ENCODE peak calls at places on chromosomes 7 and 10, in four cellular contexts. I, K, G and Z are unnamed samples.

GRCh38 chr10:43064331-43065075 is 12.4 kb upstream of the RET start:
- DNase-seq in K (peak), I (peak), G (no peak), Z (no peak)

GRCh38 chr10:194281-194680 is 59.0 kb downstream of the ZMYND11 start:
- DNase-seq in I (no peak), G (no peak), K (no peak), Z (no peak)

GRCh38 chr7:64174941-64175340 is 32.1 kb upstream of the ZNF735 start:
- DNase-seq in G (no peak), K (no peak), I (no peak), Z (no peak)

GRCh38 chr7:6221340-6222319 is 50.8 kb downstream of the CYTH3 start:
- DNase-seq in G (no peak), K (no peak), I (no peak), Z (peak)

GRCh38 chr7:116578526-116578925 is 53.7 kb downstream of the CAV1 start:
- DNase-seq in G (no peak), I (no peak), K (no peak), Z (no peak)

GRCh38 chr7:92560602-92561001 is 29.6 kb downstream of the FAM133B start:
- DNase-seq in I (no peak), K (no peak), G (no peak), Z (no peak)

GRCh38 chr10:128092454-128092853 is 33.8 kb downstream of the MKI67 start:
- DNase-seq in G (no peak), K (no peak), I (no peak), Z (no peak)

GRCh38 chr10:79248341-79248931 is 98.8 kb upstream of the PPIF start:
- DNase-seq in I (peak), G (no peak), K (no peak), Z (peak)